ENCODE peak calls at places on chromosomes 3 and 15, in seven cellular contexts. One of them, this sample, is unnamed.

GRCh38 chr3:15796771-15797599 is 794 bp downstream of the ANKRD28 start:
- DNase-seq in mucosa of descending colon: no peak
- DNase-seq in epithelial cell of esophagus: peak
- DNase-seq in kidney epithelial cell: no peak
- DNase-seq in AG09319: no peak
- DNase-seq in endothelial cell: no peak
- DNase-seq in WERI-Rb-1: peak
- DNase-seq in this sample: no peak

GRCh38 chr15:96893159-96893906 is 562.8 kb downstream of the NR2F2 start:
- DNase-seq in mucosa of descending colon: no peak
- DNase-seq in epithelial cell of esophagus: peak
- DNase-seq in WERI-Rb-1: no peak
- DNase-seq in endothelial cell: peak
- DNase-seq in kidney epithelial cell: peak
- DNase-seq in AG09319: no peak
- DNase-seq in this sample: no peak

GRCh38 chr15:32861741-32862140 is 143.9 kb downstream of the GREM1 start:
- DNase-seq in kidney epithelial cell: no peak
- DNase-seq in AG09319: peak
- DNase-seq in endothelial cell: no peak
- DNase-seq in epithelial cell of esophagus: no peak
- DNase-seq in mucosa of descending colon: peak
- DNase-seq in WERI-Rb-1: peak
- DNase-seq in this sample: no peak

GRCh38 chr3:116338713-116339112 is 106.6 kb downstream of the LSAMP start:
- DNase-seq in endothelial cell: no peak
- DNase-seq in AG09319: no peak
- DNase-seq in WERI-Rb-1: no peak
- DNase-seq in epithelial cell of esophagus: no peak
- DNase-seq in kidney epithelial cell: no peak
- DNase-seq in mucosa of descending colon: no peak
- DNase-seq in this sample: no peak

GRCh38 chr15:22944651-22945050 is 35.5 kb downstream of the CYFIP1 start:
- DNase-seq in AG09319: no peak
- DNase-seq in kidney epithelial cell: no peak
- DNase-seq in mucosa of descending colon: peak
- DNase-seq in endothelial cell: no peak
- DNase-seq in epithelial cell of esophagus: peak
- DNase-seq in WERI-Rb-1: no peak
- DNase-seq in this sample: no peak

GRCh38 chr15:70017025-70017424 is 80.7 kb downstream of the TLE3 start:
- DNase-seq in mucosa of descending colon: no peak
- DNase-seq in AG09319: no peak
- DNase-seq in WERI-Rb-1: no peak
- DNase-seq in epithelial cell of esophagus: no peak
- DNase-seq in kidney epithelial cell: no peak
- DNase-seq in endothelial cell: no peak
- DNase-seq in this sample: no peak

GRCh38 chr15:64894395-64895056 is 17.2 kb upstream of the ANKDD1A start:
- DNase-seq in epithelial cell of esophagus: no peak
- DNase-seq in kidney epithelial cell: no peak
- DNase-seq in mucosa of descending colon: peak
- DNase-seq in WERI-Rb-1: no peak
- DNase-seq in endothelial cell: peak
- DNase-seq in AG09319: no peak
- DNase-seq in this sample: peak

GRCh38 chr15:61084944-61085367 is 144.1 kb downstream of the RORA start:
- DNase-seq in endothelial cell: no peak
- DNase-seq in kidney epithelial cell: no peak
- DNase-seq in WERI-Rb-1: peak
- DNase-seq in epithelial cell of esophagus: no peak
- DNase-seq in mucosa of descending colon: no peak
- DNase-seq in AG09319: no peak
- DNase-seq in this sample: no peak

GRCh38 chr15:37931868-37932267 is 2.6 kb upstream of the TMCO5A start:
- DNase-seq in epithelial cell of esophagus: peak
- DNase-seq in AG09319: peak
- DNase-seq in WERI-Rb-1: no peak
- DNase-seq in kidney epithelial cell: no peak
- DNase-seq in endothelial cell: no peak
- DNase-seq in mucosa of descending colon: no peak
- DNase-seq in this sample: no peak

GRCh38 chr3:163490119-163490518 is 1588.2 kb downstream of the SI start:
- DNase-seq in WERI-Rb-1: peak
- DNase-seq in AG09319: peak
- DNase-seq in kidney epithelial cell: peak
- DNase-seq in epithelial cell of esophagus: peak
- DNase-seq in mucosa of descending colon: peak
- DNase-seq in endothelial cell: peak
- DNase-seq in this sample: no peak

GRCh38 chr15:74531144-74531811 is 9.7 kb upstream of the ARID3B start:
- DNase-seq in AG09319: peak
- DNase-seq in endothelial cell: no peak
- DNase-seq in mucosa of descending colon: no peak
- DNase-seq in WERI-Rb-1: no peak
- DNase-seq in kidney epithelial cell: peak
- DNase-seq in epithelial cell of esophagus: peak
- DNase-seq in this sample: no peak

GRCh38 chr3:53320697-53321096 is 26.6 kb downstream of the DCP1A start:
- DNase-seq in mucosa of descending colon: no peak
- DNase-seq in AG09319: no peak
- DNase-seq in epithelial cell of esophagus: peak
- DNase-seq in endothelial cell: no peak
- DNase-seq in kidney epithelial cell: no peak
- DNase-seq in WERI-Rb-1: no peak
- DNase-seq in this sample: no peak

GRCh38 chr3:109114746-109115145 is 3.2 kb downstream of the MORC1 start:
- DNase-seq in epithelial cell of esophagus: no peak
- DNase-seq in kidney epithelial cell: no peak
- DNase-seq in AG09319: no peak
- DNase-seq in WERI-Rb-1: no peak
- DNase-seq in endothelial cell: no peak
- DNase-seq in mucosa of descending colon: no peak
- DNase-seq in this sample: no peak

GRCh38 chr15:48717458-48717857 is 71.9 kb upstream of the FBN1 start:
- DNase-seq in epithelial cell of esophagus: peak
- DNase-seq in kidney epithelial cell: no peak
- DNase-seq in WERI-Rb-1: no peak
- DNase-seq in AG09319: no peak
- DNase-seq in endothelial cell: no peak
- DNase-seq in mucosa of descending colon: no peak
- DNase-seq in this sample: no peak

GRCh38 chr15:74203914-74204431 is 1.4 kb upstream of the STRA6 start:
- DNase-seq in epithelial cell of esophagus: no peak
- DNase-seq in AG09319: peak
- DNase-seq in kidney epithelial cell: no peak
- DNase-seq in mucosa of descending colon: no peak
- DNase-seq in endothelial cell: no peak
- DNase-seq in WERI-Rb-1: peak
- DNase-seq in this sample: no peak

GRCh38 chr15:51908312-51908711 is 63.3 kb downstream of the LEO1 start:
- DNase-seq in WERI-Rb-1: no peak
- DNase-seq in mucosa of descending colon: no peak
- DNase-seq in endothelial cell: no peak
- DNase-seq in epithelial cell of esophagus: peak
- DNase-seq in kidney epithelial cell: peak
- DNase-seq in AG09319: no peak
- DNase-seq in this sample: no peak

GRCh38 chr15:84009616-84010015 is 226.0 kb upstream of the GOLGA6L4 start:
- DNase-seq in WERI-Rb-1: no peak
- DNase-seq in kidney epithelial cell: no peak
- DNase-seq in epithelial cell of esophagus: no peak
- DNase-seq in AG09319: no peak
- DNase-seq in endothelial cell: no peak
- DNase-seq in mucosa of descending colon: no peak
- DNase-seq in this sample: no peak

GRCh38 chr3:17678116-17678741 is 64.2 kb downstream of the TBC1D5 start:
- DNase-seq in endothelial cell: no peak
- DNase-seq in kidney epithelial cell: peak
- DNase-seq in WERI-Rb-1: no peak
- DNase-seq in mucosa of descending colon: no peak
- DNase-seq in epithelial cell of esophagus: peak
- DNase-seq in AG09319: no peak
- DNase-seq in this sample: no peak

GRCh38 chr3:23706116-23706515 is 99.6 kb upstream of the UBE2E1 start:
- DNase-seq in kidney epithelial cell: no peak
- DNase-seq in mucosa of descending colon: no peak
- DNase-seq in AG09319: no peak
- DNase-seq in epithelial cell of esophagus: peak
- DNase-seq in WERI-Rb-1: no peak
- DNase-seq in endothelial cell: no peak
- DNase-seq in this sample: no peak

GRCh38 chr3:124969190-124969589 is 34.6 kb upstream of the MUC13 start:
- DNase-seq in kidney epithelial cell: no peak
- DNase-seq in mucosa of descending colon: no peak
- DNase-seq in AG09319: no peak
- DNase-seq in WERI-Rb-1: no peak
- DNase-seq in epithelial cell of esophagus: no peak
- DNase-seq in endothelial cell: no peak
- DNase-seq in this sample: no peak

GRCh38 chr3:81198766-81199165 is 562.7 kb downstream of the GBE1 start:
- DNase-seq in mucosa of descending colon: no peak
- DNase-seq in AG09319: no peak
- DNase-seq in epithelial cell of esophagus: no peak
- DNase-seq in WERI-Rb-1: no peak
- DNase-seq in kidney epithelial cell: no peak
- DNase-seq in endothelial cell: no peak
- DNase-seq in this sample: no peak

GRCh38 chr3:100210777-100211145 is 50.0 kb upstream of the TBC1D23 start:
- DNase-seq in mucosa of descending colon: no peak
- DNase-seq in WERI-Rb-1: no peak
- DNase-seq in kidney epithelial cell: peak
- DNase-seq in epithelial cell of esophagus: no peak
- DNase-seq in AG09319: peak
- DNase-seq in endothelial cell: no peak
- DNase-seq in this sample: no peak

GRCh38 chr15:91694829-91695205 is 158.7 kb upstream of the SLCO3A1 start:
- DNase-seq in WERI-Rb-1: no peak
- DNase-seq in mucosa of descending colon: peak
- DNase-seq in kidney epithelial cell: no peak
- DNase-seq in endothelial cell: no peak
- DNase-seq in epithelial cell of esophagus: peak
- DNase-seq in AG09319: peak
- DNase-seq in this sample: no peak
- TF ChIP-seq CTCF in WERI-Rb-1: no peak
- TF ChIP-seq CTCF in mucosa of descending colon: no peak
- TF ChIP-seq CTCF in kidney epithelial cell: no peak
- TF ChIP-seq CTCF in endothelial cell: no peak
- TF ChIP-seq CTCF in epithelial cell of esophagus: no peak
- TF ChIP-seq CTCF in AG09319: no peak
- TF ChIP-seq CTCF in this sample: no peak

DNA sequence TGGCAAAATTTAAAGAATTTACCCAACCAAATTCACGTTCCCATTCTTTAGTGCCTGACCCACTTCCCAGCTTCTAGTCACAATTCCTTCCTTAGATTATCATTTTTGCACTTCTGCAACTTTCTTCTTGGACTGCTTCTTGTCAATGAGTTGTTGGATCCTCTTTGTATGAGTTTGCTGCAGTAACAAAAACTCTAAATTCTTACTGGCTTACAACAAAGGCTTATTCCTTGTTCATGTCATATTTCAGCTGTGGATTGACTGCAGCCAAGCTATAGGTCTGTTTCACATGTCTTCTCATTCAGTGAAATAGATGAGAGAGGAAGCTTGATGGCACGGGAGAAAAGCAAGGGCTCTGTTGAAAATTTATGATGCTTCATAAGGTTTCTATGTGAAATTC is 50.4 kb upstream of the TGFBR2 start:
- DNase-seq in epithelial cell of esophagus: no peak
- DNase-seq in endothelial cell: no peak
- DNase-seq in WERI-Rb-1: no peak
- DNase-seq in AG09319: no peak
- DNase-seq in mucosa of descending colon: no peak
- DNase-seq in kidney epithelial cell: no peak
- DNase-seq in this sample: no peak
- TF ChIP-seq CTCF in epithelial cell of esophagus: no peak
- TF ChIP-seq CTCF in endothelial cell: no peak
- TF ChIP-seq CTCF in WERI-Rb-1: no peak
- TF ChIP-seq CTCF in AG09319: no peak
- TF ChIP-seq CTCF in mucosa of descending colon: no peak
- TF ChIP-seq CTCF in kidney epithelial cell: no peak
- TF ChIP-seq CTCF in this sample: no peak

GRCh38 chr3:31721709-31722108 is 189.0 kb downstream of the STT3B start:
- DNase-seq in kidney epithelial cell: no peak
- DNase-seq in mucosa of descending colon: no peak
- DNase-seq in WERI-Rb-1: no peak
- DNase-seq in AG09319: no peak
- DNase-seq in endothelial cell: no peak
- DNase-seq in epithelial cell of esophagus: no peak
- DNase-seq in this sample: no peak
- TF ChIP-seq CTCF in kidney epithelial cell: no peak
- TF ChIP-seq CTCF in mucosa of descending colon: no peak
- TF ChIP-seq CTCF in WERI-Rb-1: no peak
- TF ChIP-seq CTCF in AG09319: no peak
- TF ChIP-seq CTCF in endothelial cell: no peak
- TF ChIP-seq CTCF in epithelial cell of esophagus: no peak
- TF ChIP-seq CTCF in this sample: no peak

GRCh38 chr3:160684368-160684740 is 7.4 kb downstream of the ARL14 start:
- DNase-seq in mucosa of descending colon: no peak
- DNase-seq in epithelial cell of esophagus: no peak
- DNase-seq in endothelial cell: no peak
- DNase-seq in WERI-Rb-1: no peak
- DNase-seq in AG09319: no peak
- DNase-seq in kidney epithelial cell: no peak
- DNase-seq in this sample: no peak

GRCh38 chr3:160691962-160692361 is 15.0 kb downstream of the ARL14 start:
- DNase-seq in endothelial cell: no peak
- DNase-seq in AG09319: no peak
- DNase-seq in mucosa of descending colon: no peak
- DNase-seq in kidney epithelial cell: no peak
- DNase-seq in epithelial cell of esophagus: no peak
- DNase-seq in WERI-Rb-1: no peak
- DNase-seq in this sample: no peak

GRCh38 chr3:160691151-160691550 is 14.2 kb downstream of the ARL14 start:
- DNase-seq in WERI-Rb-1: no peak
- DNase-seq in endothelial cell: no peak
- DNase-seq in AG09319: no peak
- DNase-seq in epithelial cell of esophagus: peak
- DNase-seq in mucosa of descending colon: no peak
- DNase-seq in kidney epithelial cell: no peak
- DNase-seq in this sample: no peak

GRCh38 chr3:160685144-160685766 is 8.3 kb downstream of the ARL14 start:
- DNase-seq in mucosa of descending colon: no peak
- DNase-seq in AG09319: no peak
- DNase-seq in epithelial cell of esophagus: no peak
- DNase-seq in endothelial cell: no peak
- DNase-seq in kidney epithelial cell: no peak
- DNase-seq in WERI-Rb-1: no peak
- DNase-seq in this sample: no peak

DNA sequence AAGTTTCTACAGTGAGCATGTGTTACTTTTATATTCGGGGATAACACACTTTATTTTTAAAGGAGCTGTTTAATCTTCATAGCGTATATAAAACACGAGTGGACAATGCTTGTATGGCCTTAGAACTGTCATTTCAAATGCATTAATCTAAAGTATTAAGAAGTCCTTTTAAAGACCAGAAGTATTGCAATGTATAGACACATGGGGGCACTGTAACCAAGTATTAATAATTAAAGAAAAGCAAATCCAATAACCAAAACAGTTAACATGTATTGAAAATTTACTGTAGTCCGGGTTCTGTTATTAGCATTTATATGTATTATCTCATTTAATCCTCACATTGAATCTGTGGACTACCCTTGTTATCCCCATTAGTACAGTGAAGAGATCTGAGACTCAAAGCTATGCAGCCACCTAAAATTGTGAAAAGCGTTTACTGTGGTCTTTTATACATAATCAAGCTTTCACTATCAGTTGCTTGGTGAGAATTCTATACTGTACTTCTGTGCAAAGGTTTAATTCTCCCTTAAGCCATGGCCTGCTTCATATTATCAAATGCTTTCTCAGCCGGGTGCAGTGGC is 10.1 kb downstream of the ARL14 start:
- DNase-seq in WERI-Rb-1: no peak
- DNase-seq in epithelial cell of esophagus: peak
- DNase-seq in endothelial cell: no peak
- DNase-seq in kidney epithelial cell: no peak
- DNase-seq in AG09319: no peak
- DNase-seq in mucosa of descending colon: no peak
- DNase-seq in this sample: no peak
- TF ChIP-seq CTCF in WERI-Rb-1: no peak
- TF ChIP-seq CTCF in epithelial cell of esophagus: peak
- TF ChIP-seq CTCF in endothelial cell: peak
- TF ChIP-seq CTCF in kidney epithelial cell: peak
- TF ChIP-seq CTCF in AG09319: peak
- TF ChIP-seq CTCF in mucosa of descending colon: no peak
- TF ChIP-seq CTCF in this sample: peak

This sample was measured in natural killer cell.